ENCODE peak calls at places on chromosome 16, in nine cellular contexts. G is adrenal gland, I is IMR-90, D is heart left ventricle, S is tibial nerve, A is HepG2, O is testis, Q is body of pancreas, W is H1. Z is an unnamed sample.
A peak's percentile ranks its signal among the peaks of the same experiment; 100 is the strongest.

GRCh38 chr16:14249291-14250032 is 178.3 kb downstream of the MRTFB start:
- DNase-seq in G (peak; percentile 68), I (peak; percentile 43), D (peak; percentile 23), S (peak; percentile 22), A (peak; percentile 53), O (peak; percentile 62), Q (peak; percentile 34), W (no peak), Z (peak; percentile 48)

GRCh38 chr16:5008311-5008731 is 25.4 kb downstream of the NAGPA start:
- DNase-seq in G (no peak), I (no peak), D (no peak), S (no peak), A (no peak), O (no peak), Q (no peak), W (no peak), Z (no peak)

GRCh38 chr16:160691-161190 is 5.0 kb upstream of the HBM start:
- DNase-seq in G (no peak), I (no peak), D (no peak), S (no peak), A (no peak), O (no peak), Q (no peak), W (no peak), Z (no peak)

GRCh38 chr16:77723108-77723514 is 797 bp downstream of the NUDT7 start:
- DNase-seq in G (peak; percentile 51), I (peak; percentile 72), D (peak; percentile 23), S (no peak), A (no peak), O (no peak), Q (peak; percentile 19), W (no peak), Z (peak; percentile 18)

GRCh38 chr16:31718998-31719397 is 154.6 kb upstream of the ZNF267 start:
- DNase-seq in G (no peak), I (no peak), D (no peak), S (no peak), A (no peak), O (no peak), Q (no peak), W (no peak), Z (no peak)

GRCh38 chr16:27258241-27258734 is 10.3 kb downstream of the NSMCE1 start:
- DNase-seq in G (no peak), I (peak; percentile 73), D (no peak), S (no peak), A (peak; percentile 84), O (no peak), Q (no peak), W (no peak), Z (no peak)

GRCh38 chr16:27347930-27348685 is 34.3 kb downstream of the IL4R start:
- DNase-seq in G (peak; percentile 48), I (no peak), D (no peak), S (no peak), A (no peak), O (no peak), Q (no peak), W (no peak), Z (no peak)

GRCh38 chr16:13919683-13920509 is at the start of gene ERCC4:
- DNase-seq in G (peak; percentile 100), I (peak; percentile 98), D (peak; percentile 99), S (peak; percentile 99), A (peak; percentile 100), O (peak; percentile 100), Q (peak; percentile 100), W (peak; percentile 99), Z (peak; percentile 100)

GRCh38 chr16:3148256-3149192 is 13.7 kb downstream of the ZNF213 start:
- DNase-seq in G (no peak), I (no peak), D (no peak), S (no peak), A (no peak), O (no peak), Q (no peak), W (no peak), Z (no peak)

GRCh38 chr16:46757339-46758050 is 9.4 kb upstream of the MYLK3 start:
- DNase-seq in G (no peak), I (peak; percentile 7), D (peak; percentile 88), S (no peak), A (no peak), O (no peak), Q (no peak), W (no peak), Z (no peak)

GRCh38 chr16:1375298-1375640 is 23.5 kb downstream of the GNPTG start:
- DNase-seq in G (no peak), I (no peak), D (no peak), S (no peak), A (no peak), O (no peak), Q (no peak), W (no peak), Z (no peak)

GRCh38 chr16:2842340-2843000 is 12.4 kb downstream of the ZG16B start:
- DNase-seq in G (peak; percentile 67), I (no peak), D (peak; percentile 35), S (no peak), A (no peak), O (peak; percentile 85), Q (peak; percentile 56), W (no peak), Z (no peak)

GRCh38 chr16:50227665-50228064 is 38.7 kb upstream of the ADCY7 start:
- DNase-seq in G (no peak), I (no peak), D (no peak), S (no peak), A (no peak), O (no peak), Q (no peak), W (no peak), Z (no peak)

GRCh38 chr16:26598989-26599785 is 467.5 kb upstream of the C16orf82 start:
- DNase-seq in G (no peak), I (no peak), D (no peak), S (no peak), A (no peak), O (no peak), Q (no peak), W (peak; percentile 17), Z (no peak)

GRCh38 chr16:57532251-57532625 is 4.1 kb downstream of the CCDC102A start:
- DNase-seq in G (peak; percentile 27), I (no peak), D (no peak), S (no peak), A (no peak), O (peak; percentile 14), Q (no peak), W (no peak), Z (peak; percentile 11)

GRCh38 chr16:50553182-50553710 is 5.0 kb downstream of the NKD1 start:
- DNase-seq in G (no peak), I (no peak), D (no peak), S (no peak), A (no peak), O (no peak), Q (no peak), W (no peak), Z (no peak)

GRCh38 chr16:9849697-9850245 is 332.5 kb downstream of the GRIN2A start:
- DNase-seq in G (no peak), I (no peak), D (no peak), S (no peak), A (no peak), O (no peak), Q (no peak), W (no peak), Z (no peak)

GRCh38 chr16:1108299-1109252 is 12.5 kb upstream of the C1QTNF8 start:
- DNase-seq in G (peak; percentile 90), I (peak; percentile 0), D (no peak), S (no peak), A (no peak), O (peak; percentile 71), Q (peak; percentile 90), W (no peak), Z (peak; percentile 55)

GRCh38 chr16:63690961-63691360 is 1430.9 kb downstream of the CDH11 start:
- DNase-seq in G (no peak), I (no peak), D (no peak), S (no peak), A (no peak), O (no peak), Q (no peak), W (no peak), Z (no peak)

GRCh38 chr16:85601730-85602401 is 11.3 kb upstream of the GSE1 start:
- DNase-seq in G (peak; percentile 60), I (peak; percentile 24), D (no peak), S (no peak), A (no peak), O (peak; percentile 71), Q (peak; percentile 74), W (no peak), Z (no peak)

GRCh38 chr16:88577166-88577565 is 7.0 kb downstream of the ZC3H18 start:
- DNase-seq in G (no peak), I (no peak), D (no peak), S (no peak), A (no peak), O (no peak), Q (no peak), W (no peak), Z (no peak)
- TF ChIP-seq POLR2A in G (no peak), I (no peak), D (no peak), S (no peak), A (no peak), O (no peak), Q (no peak), W (no peak), Z (no peak)

GRCh38 chr16:70476272-70477020 is 22.1 kb downstream of the FCSK start:
- DNase-seq in G (peak; percentile 40), I (peak; percentile 83), D (no peak), S (no peak), A (no peak), O (no peak), Q (no peak), W (no peak), Z (no peak)
- H3K36me3 ChIP-seq in G (peaks cover 61% of the 10 kb centered on the region), I (peaks cover 41% of the 10 kb centered on the region), D (peaks cover 74% of the 10 kb centered on the region), S (no peaks in the 10 kb centered on the region), A (peaks cover 10% of the 10 kb centered on the region), O (no peaks in the 10 kb centered on the region), Q (peaks cover 23% of the 10 kb centered on the region), W (peaks cover 5% of the 10 kb centered on the region), Z (no peaks in the 10 kb centered on the region)

DNA sequence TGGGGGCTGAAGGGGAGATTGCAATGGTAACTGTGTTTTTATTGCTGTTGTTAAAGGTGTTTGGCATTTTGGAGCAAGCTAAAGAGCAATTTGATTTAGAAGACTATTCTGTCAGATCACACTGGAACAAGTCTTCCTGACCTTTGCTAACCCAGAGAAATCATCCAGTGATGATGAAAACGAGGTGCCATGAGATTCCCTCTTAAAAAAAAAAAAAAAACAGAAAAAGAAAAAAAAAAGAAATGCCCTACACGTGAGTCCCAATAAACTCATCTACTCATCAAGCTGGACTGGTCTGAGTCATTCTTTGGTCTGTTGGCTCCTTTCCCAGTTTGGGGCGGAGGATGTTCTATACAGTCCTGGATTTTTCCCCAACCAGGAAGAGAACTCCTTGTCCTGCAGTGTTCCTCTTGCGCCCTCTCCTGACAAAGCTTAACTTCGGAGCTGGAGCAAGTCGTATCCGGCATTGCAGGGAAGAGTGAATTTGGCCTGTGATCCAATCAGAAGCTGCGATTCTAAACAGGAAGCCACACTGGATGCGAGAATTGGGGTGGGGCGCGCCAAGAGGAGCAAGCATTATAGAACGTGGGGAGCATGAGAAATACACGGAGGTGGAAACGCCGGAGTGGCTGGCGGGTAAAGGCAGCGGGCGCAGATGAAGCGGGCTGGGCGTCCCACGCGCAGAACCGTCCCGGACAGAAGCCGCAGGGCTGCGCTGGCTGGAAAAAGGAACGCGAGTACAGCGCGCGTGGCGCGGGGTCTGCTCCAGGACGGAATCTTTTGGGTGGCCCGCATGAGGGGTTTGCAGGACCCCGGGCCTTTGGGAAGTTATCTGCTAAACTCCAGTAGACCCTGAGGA is 22.4 kb upstream of the CRYM start:
- DNase-seq in G (peak; percentile 98), I (peak; percentile 100), D (peak; percentile 96), S (peak; percentile 95), A (peak; percentile 100), O (peak; percentile 98), Q (peak; percentile 98), W (peak; percentile 82), Z (peak; percentile 95)
- TF ChIP-seq POLR2A in G (no peak), I (peak; percentile 75), D (peak; percentile 39), S (no peak), A (peak; percentile 34), O (no peak), Q (peak; percentile 69), W (no peak), Z (peak; percentile 48)

GRCh38 chr16:84058211-84058610 is 15.6 kb upstream of the SLC38A8 start:
- DNase-seq in G (no peak), I (no peak), D (no peak), S (no peak), A (no peak), O (no peak), Q (no peak), W (no peak), Z (no peak)
- H3K36me3 ChIP-seq in G (peaks cover 87% of the 10 kb centered on the region), I (peaks cover 63% of the 10 kb centered on the region), D (peaks cover 100% of the 10 kb centered on the region), S (peaks cover 43% of the 10 kb centered on the region), A (peaks cover 56% of the 10 kb centered on the region), O (no peaks in the 10 kb centered on the region), Q (peaks cover 37% of the 10 kb centered on the region), W (peaks cover 40% of the 10 kb centered on the region), Z (no peaks in the 10 kb centered on the region)